ENCODE peak calls at places on chromosomes 3 and 15, in five cellular contexts. S is aorta; B is CD8-positive, alpha-beta T cell; K is ovary; V is adrenal gland. Z is an unnamed sample. For H3K4me1, the result is how much of the 10 kb centered on the place peaks cover.

GRCh38 chr15:51917493-51917892 is 54.1 kb downstream of the LEO1 start:
- DNase-seq in S (no peak), B (no peak), K (no peak), V (no peak), Z (peak)

GRCh38 chr3:145898487-145898886 is 262.5 kb downstream of the PLOD2 start:
- DNase-seq in S (no peak), B (no peak), K (no peak), V (no peak), Z (peak)

GRCh38 chr3:182964179-182964578 is 16.2 kb downstream of the DCUN1D1 start:
- DNase-seq in S (no peak), B (no peak), K (no peak), V (no peak), Z (no peak)

GRCh38 chr15:45795487-45796069 is 160.7 kb downstream of the SQOR start:
- DNase-seq in S (no peak), B (no peak), K (no peak), V (no peak), Z (peak)

GRCh38 chr3:140290105-140290504 is 355.1 kb downstream of the CLSTN2 start:
- DNase-seq in S (no peak), B (no peak), K (no peak), V (no peak), Z (no peak)

GRCh38 chr3:66179813-66180212 is 41.0 kb upstream of the SLC25A26 start:
- DNase-seq in S (no peak), B (no peak), K (no peak), V (no peak), Z (no peak)

GRCh38 chr3:47109393-47109792 is 54.5 kb downstream of the SETD2 start:
- DNase-seq in S (no peak), B (no peak), K (no peak), V (no peak), Z (no peak)

GRCh38 chr3:58955308-58955707 is 94.5 kb downstream of the CFAP20DC start:
- DNase-seq in S (no peak), B (no peak), K (no peak), V (no peak), Z (no peak)

GRCh38 chr3:160134964-160135363 is 90.3 kb upstream of the C3orf80 start:
- DNase-seq in S (no peak), B (no peak), K (no peak), V (no peak), Z (peak)

GRCh38 chr15:89664441-89664840 is 9.2 kb upstream of the KIF7 start:
- DNase-seq in S (no peak), B (no peak), K (no peak), V (no peak), Z (no peak)

GRCh38 chr15:93081399-93081798 is 7.6 kb downstream of the RGMA start:
- DNase-seq in S (no peak), B (no peak), K (no peak), V (no peak), Z (no peak)

GRCh38 chr3:51982838-51983577 is at the start of gene ACY1:
- DNase-seq in S (peak), B (peak), K (peak), V (peak), Z (peak)

GRCh38 chr3:124797426-124797945 is 67.2 kb downstream of the UMPS start:
- DNase-seq in S (peak), B (no peak), K (no peak), V (no peak), Z (no peak)

GRCh38 chr3:33438284-33438668 is 1.9 kb downstream of the UBP1 start:
- DNase-seq in S (no peak), B (no peak), K (no peak), V (no peak), Z (peak)

GRCh38 chr15:51576911-51577500 is 45.6 kb downstream of the DMXL2 start:
- DNase-seq in S (no peak), B (no peak), K (no peak), V (peak), Z (peak)

GRCh38 chr3:72241525-72241924 is 456.6 kb upstream of the PROK2 start:
- DNase-seq in S (no peak), B (no peak), K (no peak), V (no peak), Z (no peak)

GRCh38 chr3:65814883-65815578 is 223.7 kb downstream of the MAGI1 start:
- DNase-seq in S (no peak), B (no peak), K (no peak), V (no peak), Z (no peak)

GRCh38 chr3:4406746-4407568 is 60.1 kb downstream of the SUMF1 start:
- DNase-seq in S (no peak), B (no peak), K (no peak), V (no peak), Z (no peak)

GRCh38 chr3:81914254-81914653 is 152.8 kb upstream of the GBE1 start:
- DNase-seq in S (no peak), B (no peak), K (no peak), V (no peak), Z (peak)

GRCh38 chr3:166818464-166818863 is 561.6 kb downstream of the ZBBX start:
- DNase-seq in S (no peak), B (no peak), K (no peak), V (no peak), Z (no peak)

GRCh38 chr3:124347418-124347817 is 355.5 kb upstream of the ROPN1 start:
- DNase-seq in S (no peak), B (no peak), K (no peak), V (no peak), Z (no peak)

GRCh38 chr3:9600597-9600996 is 47.0 kb upstream of the LHFPL4 start:
- DNase-seq in S (no peak), B (no peak), K (peak), V (peak), Z (peak)

GRCh38 chr15:85627245-85627935 is 167.3 kb downstream of the KLHL25 start:
- DNase-seq in S (no peak), B (no peak), K (no peak), V (no peak), Z (no peak)
- H3K4me1 ChIP-seq in S (under half), B (under half), K (under half), V (half or more), Z (half or more)

GRCh38 chr3:535566-536416 is 339.2 kb downstream of the CHL1 start:
- DNase-seq in S (peak), B (no peak), K (no peak), V (no peak), Z (no peak)

GRCh38 chr3:541328-541727 is 344.8 kb downstream of the CHL1 start:
- DNase-seq in S (no peak), B (no peak), K (no peak), V (no peak), Z (no peak)

GRCh38 chr3:542030-542429 is 345.5 kb downstream of the CHL1 start:
- DNase-seq in S (no peak), B (no peak), K (no peak), V (no peak), Z (no peak)

GRCh38 chr3:536417-536813 is 339.9 kb downstream of the CHL1 start:
- DNase-seq in S (no peak), B (no peak), K (no peak), V (no peak), Z (no peak)
- H3K4me3 ChIP-seq in S (peak), B (no peak), K (peak), V (no peak), Z (peak)

DNA sequence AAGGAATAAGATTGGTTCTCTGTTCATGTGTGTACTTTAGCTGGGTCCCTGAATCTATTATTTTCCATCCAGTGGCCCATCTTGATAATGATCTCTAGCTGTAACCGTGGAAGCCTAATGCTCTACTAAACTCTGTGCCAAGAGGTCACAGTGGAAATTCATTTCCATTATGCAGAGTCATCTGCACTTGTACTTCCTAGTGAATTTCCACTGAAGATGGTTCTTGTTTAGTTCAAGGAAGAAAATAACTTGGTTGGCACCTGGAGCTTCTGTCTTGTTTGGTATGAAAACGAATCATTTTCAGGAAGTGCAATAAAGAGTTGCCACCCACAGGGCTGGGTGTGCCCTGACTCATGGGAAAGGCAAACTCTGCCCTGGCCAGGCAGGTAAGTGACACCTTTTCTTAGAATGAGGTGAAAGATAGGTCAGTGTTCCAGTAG is 10.3 kb downstream of the LPP start:
- DNase-seq in S (no peak), B (no peak), K (no peak), V (no peak), Z (no peak)
- H3K4me1 ChIP-seq in S (under half), B (under half), K (under half), V (under half), Z (under half)

DNA sequence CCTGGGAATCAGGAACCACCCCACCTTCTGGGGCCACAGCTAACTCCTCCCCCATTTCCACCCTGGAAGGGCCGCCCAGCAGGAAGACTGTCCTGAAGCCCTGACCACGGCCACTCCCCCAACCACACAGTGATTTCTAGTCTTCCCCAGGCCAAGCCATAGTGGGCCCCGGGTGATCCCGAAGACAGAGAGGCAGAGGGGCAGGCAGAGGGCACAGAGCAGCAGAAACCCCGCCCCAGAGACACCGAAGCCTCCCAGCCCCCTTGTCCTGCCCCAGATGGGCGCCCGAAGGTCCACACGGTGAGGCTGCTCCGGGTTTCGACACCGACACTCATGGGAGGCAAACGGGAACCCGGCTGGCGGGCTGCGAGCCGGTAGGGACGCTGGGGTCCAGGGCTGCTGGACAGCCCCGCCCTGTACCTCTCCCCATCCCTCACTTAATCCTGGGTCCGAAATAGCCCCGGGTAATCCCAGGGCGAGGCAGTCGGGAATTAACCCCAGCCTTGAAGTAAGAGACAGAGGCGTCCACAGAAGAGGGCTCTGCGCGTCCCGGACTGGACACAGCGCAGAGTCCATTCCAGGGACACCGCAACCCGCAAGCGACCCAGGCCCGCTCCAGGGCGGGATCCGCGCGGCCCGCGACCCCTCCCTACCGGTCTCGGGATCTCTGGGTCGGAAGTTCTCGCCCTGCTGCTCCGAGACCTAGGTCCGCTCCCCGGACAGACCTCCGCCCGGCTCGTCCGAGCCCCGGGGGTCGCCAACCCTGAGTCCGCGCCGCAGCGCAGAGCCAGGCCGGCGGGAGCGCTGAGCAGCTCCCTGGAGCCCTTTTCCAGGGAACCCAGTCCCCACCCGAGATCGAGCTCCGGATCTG is 138.2 kb downstream of the NUP210 start:
- DNase-seq in S (peak), B (no peak), K (no peak), V (peak), Z (no peak)
- H3K4me3 ChIP-seq in S (peak), B (no peak), K (peak), V (no peak), Z (peak)

DNA sequence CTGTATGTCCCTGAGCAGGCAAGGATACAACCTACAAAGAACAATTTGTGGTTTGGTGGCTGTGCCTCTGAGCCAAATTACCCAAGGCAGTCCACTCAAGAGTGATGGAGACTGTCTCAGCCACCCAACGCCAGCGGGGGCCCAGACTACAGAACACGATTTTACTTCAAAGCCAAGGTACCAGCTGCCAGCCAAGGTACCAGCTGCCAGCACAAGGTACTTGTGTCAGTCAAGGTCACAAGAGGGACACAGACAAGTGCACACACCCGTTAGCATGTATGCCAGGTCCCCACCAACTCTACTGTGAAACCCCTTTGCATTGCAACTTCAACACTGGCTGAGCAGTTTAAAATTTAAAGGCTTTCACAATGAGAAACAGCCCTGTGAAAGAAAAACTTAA is 23.5 kb downstream of the COLQ start:
- DNase-seq in S (no peak), B (no peak), K (no peak), V (no peak), Z (no peak)
- H3K4me1 ChIP-seq in S (under half), B (under half), K (under half), V (under half), Z (under half)

DNA sequence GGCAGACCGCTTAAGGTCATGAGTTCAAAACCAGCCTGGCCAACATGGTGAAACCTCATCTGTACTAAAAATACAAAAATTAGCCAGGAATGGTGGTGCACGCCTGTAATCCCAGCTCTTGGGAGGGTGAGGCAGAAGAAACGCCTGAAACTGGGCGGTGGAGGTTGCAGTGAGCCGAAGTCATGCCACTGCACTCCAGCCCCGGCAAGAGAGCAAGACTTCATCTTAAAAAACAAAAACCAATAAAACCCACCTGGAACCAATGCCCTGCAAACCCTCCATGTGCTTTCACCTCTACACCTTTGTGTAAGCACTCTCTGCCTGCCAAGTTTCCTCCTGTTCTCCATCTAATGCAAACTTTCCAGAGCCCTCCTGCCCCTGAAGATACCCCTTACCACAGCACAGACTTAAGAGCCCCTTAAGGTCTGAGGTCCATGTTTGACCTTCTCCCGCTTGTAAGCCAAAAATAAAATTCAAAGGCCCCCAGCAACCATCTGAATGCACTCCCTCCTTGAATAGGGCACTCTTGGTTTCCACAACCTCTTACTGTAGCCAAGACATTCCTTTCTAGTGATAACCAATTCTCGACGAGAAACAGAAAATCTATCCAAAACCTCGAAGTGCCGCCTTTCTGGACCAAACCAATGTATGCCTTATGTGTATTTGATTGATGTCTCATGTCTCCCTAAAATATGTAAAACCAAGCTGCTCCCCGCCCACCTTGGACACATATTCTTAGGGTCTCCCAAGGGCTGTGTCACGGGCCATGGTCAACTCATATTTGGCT is 3.0 kb downstream of the RPL32 start:
- DNase-seq in S (no peak), B (no peak), K (no peak), V (no peak), Z (no peak)
- H3K4me3 ChIP-seq in S (no peak), B (no peak), K (no peak), V (no peak), Z (peak)

GRCh38 chr3:172085557-172085895 is 46.1 kb downstream of the FNDC3B start:
- DNase-seq in S (no peak), B (no peak), K (no peak), V (no peak), Z (no peak)
- H3K4me1 ChIP-seq in S (under half), B (under half), K (under half), V (half or more), Z (half or more)

Z was measured in adipocyte.